ENCODE peak calls at places on chromosomes 11 and 22, in seven cellular contexts. M is activated CD8-positive, alpha-beta memory T cell treated with anti-CD3 and anti-CD28 coated beads for 24 hours; E is 8988T; C is colonic mucosa; Y is CD4-positive, alpha-beta T cell; F is left ventricle myocardium inferior; X is psoas muscle. A is an unnamed sample.
A peak's percentile ranks its signal among the peaks of the same experiment; 100 is the strongest.

GRCh38 chr11:119807402-119807801 is 78.4 kb upstream of the NECTIN1 start:
- DNase-seq in F (no peak), E (no peak), M (no peak), C (no peak), X (no peak), Y (no peak), A (no peak)

GRCh38 chr22:45855961-45856360 is 121.0 kb downstream of the WNT7B start:
- DNase-seq in M (no peak), C (no peak), F (no peak), E (no peak), Y (no peak), X (no peak), A (no peak)

GRCh38 chr22:42376721-42377177 is 55.5 kb downstream of the NFAM1 start:
- DNase-seq in X (peak; percentile 83), Y (no peak), C (peak; percentile 70), M (no peak), F (peak; percentile 78), E (no peak), A (no peak)

GRCh38 chr11:69588270-69588669 is 52.7 kb upstream of the CCND1 start:
- DNase-seq in C (no peak), F (no peak), M (no peak), E (no peak), X (no peak), Y (no peak), A (no peak)

GRCh38 chr22:32522237-32522636 is 47.6 kb downstream of the FBXO7 start:
- DNase-seq in Y (no peak), M (no peak), E (no peak), X (no peak), C (no peak), F (no peak), A (no peak)

GRCh38 chr22:38927033-38927789 is 30.2 kb upstream of the APOBEC3A start:
- DNase-seq in E (peak; percentile 67), F (peak; percentile 74), Y (peak; percentile 28), C (peak; percentile 77), M (peak; percentile 76), X (peak; percentile 77), A (peak; percentile 85)

GRCh38 chr11:61601512-61601911 is 20.6 kb upstream of the SYT7 start:
- DNase-seq in M (no peak), E (no peak), Y (no peak), X (no peak), F (no peak), C (no peak), A (no peak)

GRCh38 chr11:126311464-126312291 is 7.8 kb downstream of the DCPS start:
- DNase-seq in E (no peak), Y (no peak), M (no peak), X (no peak), F (no peak), C (no peak), A (no peak)

GRCh38 chr11:86047275-86047991 is 21.5 kb downstream of the PICALM start:
- DNase-seq in E (no peak), Y (no peak), M (no peak), F (no peak), C (no peak), X (no peak), A (no peak)

GRCh38 chr11:45920531-45921477 is 1.7 kb upstream of the LARGE2 start:
- DNase-seq in M (no peak), E (peak; percentile 19), F (no peak), X (peak; percentile 2), Y (no peak), C (no peak), A (no peak)

GRCh38 chr22:46368422-46368821 is 32.9 kb downstream of the TRMU start:
- DNase-seq in E (no peak), M (no peak), Y (no peak), F (no peak), X (no peak), C (no peak), A (no peak)

GRCh38 chr11:35875063-35875462 is 68.8 kb upstream of the LDLRAD3 start:
- DNase-seq in X (no peak), C (no peak), M (no peak), E (no peak), Y (no peak), F (no peak), A (peak; percentile 20)

GRCh38 chr11:6606471-6607189 is 3.1 kb downstream of the ILK start:
- DNase-seq in Y (no peak), F (peak; percentile 95), E (peak; percentile 97), M (peak; percentile 72), X (peak; percentile 91), C (peak; percentile 92), A (peak; percentile 92)

GRCh38 chr22:20615021-20615420 is 107.6 kb downstream of the MED15 start:
- DNase-seq in C (no peak), Y (no peak), M (no peak), E (no peak), F (no peak), X (no peak), A (no peak)

GRCh38 chr11:134639586-134640330 is 227.7 kb upstream of the B3GAT1 start:
- DNase-seq in Y (no peak), C (peak; percentile 68), F (no peak), X (no peak), M (no peak), E (no peak), A (no peak)

GRCh38 chr11:134752964-134753804 is 341.1 kb upstream of the B3GAT1 start:
- DNase-seq in Y (no peak), F (no peak), M (peak; percentile 21), E (no peak), X (no peak), C (no peak), A (no peak)

GRCh38 chr22:26561756-26562417 is 28.0 kb downstream of the TPST2 start:
- DNase-seq in M (no peak), C (no peak), X (peak; percentile 50), Y (no peak), E (no peak), F (peak; percentile 79), A (no peak)

GRCh38 chr11:76789443-76789719 is 6.2 kb downstream of the TSKU start:
- DNase-seq in Y (no peak), X (no peak), C (no peak), E (peak; percentile 10), F (no peak), M (no peak), A (no peak)

GRCh38 chr11:75768909-75769771 is 562 bp downstream of the DGAT2 start:
- DNase-seq in E (no peak), M (peak; percentile 64), F (no peak), C (peak; percentile 28), Y (no peak), X (no peak), A (no peak)

GRCh38 chr11:113773092-113773415 is 438 bp downstream of the ZW10 start:
- DNase-seq in X (no peak), C (peak; percentile 48), F (no peak), E (no peak), Y (no peak), M (no peak), A (peak; percentile 22)

GRCh38 chr11:44973634-44974401 is 23.1 kb upstream of the TP53I11 start:
- DNase-seq in F (no peak), C (no peak), E (no peak), M (no peak), Y (no peak), X (no peak), A (no peak)

GRCh38 chr11:66858939-66859685 is 2.2 kb downstream of the LRFN4 start:
- DNase-seq in C (no peak), Y (no peak), X (no peak), F (no peak), M (no peak), E (no peak), A (no peak)

GRCh38 chr22:19498154-19498865 is 18.6 kb downstream of the CDC45 start:
- DNase-seq in C (no peak), Y (no peak), E (no peak), X (no peak), M (no peak), F (no peak), A (no peak)

GRCh38 chr22:34296456-34296855 is 376.2 kb upstream of the LARGE1 start:
- DNase-seq in E (no peak), C (no peak), Y (no peak), F (no peak), M (no peak), X (no peak), A (no peak)

GRCh38 chr11:9565822-9566560 is 7.5 kb upstream of the WEE1 start:
- DNase-seq in F (no peak), X (peak; percentile 18), Y (peak; percentile 19), M (peak; percentile 62), E (peak; percentile 56), C (peak; percentile 61), A (peak; percentile 32)

GRCh38 chr11:88175004-88175706 is at the start of gene RAB38:
- DNase-seq in E (peak; percentile 14), F (peak; percentile 20), X (peak; percentile 30), C (peak; percentile 56), Y (no peak), M (peak; percentile 73), A (no peak)

GRCh38 chr11:13465909-13466371 is 2.9 kb upstream of the BTBD10 start:
- DNase-seq in C (no peak), M (no peak), Y (no peak), X (no peak), E (no peak), F (no peak), A (peak; percentile 57)

GRCh38 chr11:75424396-75424795 is 8.6 kb downstream of the KLHL35 start:
- DNase-seq in E (no peak), X (no peak), M (no peak), C (no peak), F (no peak), Y (no peak), A (no peak)

GRCh38 chr22:44136112-44136511 is 44.6 kb upstream of the PARVG start:
- DNase-seq in C (no peak), X (no peak), Y (no peak), M (no peak), F (no peak), E (no peak), A (no peak)

GRCh38 chr11:16881074-16881709 is 133.0 kb downstream of the PLEKHA7 start:
- DNase-seq in X (peak; percentile 61), Y (no peak), M (no peak), C (no peak), E (no peak), F (peak; percentile 65), A (peak; percentile 62)